ENCODE peak calls at places on chromosomes 13 and 19, in four cellular contexts. G is heart left ventricle, M is esophagus squamous epithelium, A is ovary. Z is an unnamed sample.
A peak's percentile ranks its signal among the peaks of the same experiment; 100 is the strongest.

GRCh38 chr19:10812902-10813404 is 23.1 kb downstream of the TMED1 start:
- DNase-seq in A (no peak), G (no peak), M (no peak), Z (no peak)

GRCh38 chr19:38667552-38668205 is 20.2 kb downstream of the ACTN4 start:
- DNase-seq in G (no peak), A (no peak), M (no peak), Z (no peak)

GRCh38 chr19:8161135-8161646 is 11.8 kb upstream of the FBN3 start:
- DNase-seq in M (no peak), A (no peak), G (no peak), Z (peak; percentile 47)

GRCh38 chr13:76820759-76821158 is 65.4 kb downstream of the KCTD12 start:
- DNase-seq in A (peak; percentile 35), G (no peak), M (no peak), Z (no peak)

GRCh38 chr13:74555291-74556001 is 421.2 kb upstream of the KLF12 start:
- DNase-seq in M (no peak), A (no peak), G (no peak), Z (no peak)

GRCh38 chr19:10816691-10817090 is 19.3 kb downstream of the TMED1 start:
- DNase-seq in M (no peak), G (no peak), A (no peak), Z (no peak)

GRCh38 chr13:90027409-90027808 is 1320.1 kb upstream of the MIR17HG start:
- DNase-seq in A (no peak), M (no peak), G (no peak), Z (no peak)

GRCh38 chr13:39119422-39119821 is 81.2 kb downstream of the NHLRC3 start:
- DNase-seq in M (no peak), G (no peak), A (no peak), Z (no peak)

GRCh38 chr19:13781547-13781946 is 7.3 kb downstream of the C19orf53 start:
- DNase-seq in M (no peak), G (peak; percentile 78), A (peak; percentile 75), Z (peak; percentile 37)

GRCh38 chr13:74596691-74597090 is 462.5 kb upstream of the KLF12 start:
- DNase-seq in G (no peak), M (no peak), A (no peak), Z (no peak)

GRCh38 chr13:57748096-57748495 is 116.6 kb downstream of the PCDH17 start:
- DNase-seq in M (no peak), A (no peak), G (no peak), Z (no peak)

GRCh38 chr19:1516395-1516753 is 3.6 kb upstream of the ADAMTSL5 start:
- DNase-seq in M (no peak), A (no peak), G (no peak), Z (no peak)

GRCh38 chr19:42140125-42140754 is 8.0 kb upstream of the POU2F2 start:
- DNase-seq in A (peak; percentile 66), G (peak; percentile 79), M (no peak), Z (no peak)

GRCh38 chr19:18194554-18195238 is 1.7 kb downstream of the MPV17L2 start:
- DNase-seq in G (no peak), M (no peak), A (peak; percentile 87), Z (no peak)

GRCh38 chr13:106322628-106323027 is 212.8 kb downstream of the EFNB2 start:
- DNase-seq in A (no peak), G (no peak), M (no peak), Z (no peak)

GRCh38 chr13:31072041-31072440 is 89.7 kb downstream of the HSPH1 start:
- DNase-seq in A (no peak), G (no peak), M (no peak), Z (no peak)

GRCh38 chr13:46469064-46469463 is 82.0 kb upstream of the RUBCNL start:
- DNase-seq in A (no peak), M (no peak), G (no peak), Z (no peak)

GRCh38 chr19:2815191-2815614 is 4.5 kb upstream of the ZNF554 start:
- DNase-seq in M (no peak), A (no peak), G (no peak), Z (no peak)

GRCh38 chr19:5115771-5116202 is 146.9 kb downstream of the KDM4B start:
- DNase-seq in M (no peak), A (no peak), G (no peak), Z (no peak)

GRCh38 chr19:41957838-41958366 is 1.2 kb downstream of the RABAC1 start:
- DNase-seq in A (peak; percentile 61), M (no peak), G (peak; percentile 79), Z (peak; percentile 56)

GRCh38 chr19:13154911-13155471 is 4.8 kb downstream of the IER2 start:
- DNase-seq in M (no peak), A (peak; percentile 83), G (no peak), Z (peak; percentile 88)

GRCh38 chr13:99969934-99970760 is 1.4 kb downstream of the ZIC5 start:
- DNase-seq in M (no peak), G (no peak), A (no peak), Z (no peak)

GRCh38 chr13:47076536-47076935 is 179.7 kb upstream of the HTR2A start:
- DNase-seq in A (no peak), M (no peak), G (no peak), Z (no peak)

GRCh38 chr19:51891193-51891747 is 3.5 kb upstream of the ZNF577 start:
- DNase-seq in G (no peak), M (no peak), A (no peak), Z (no peak)

GRCh38 chr13:33318037-33318436 is 32.5 kb upstream of the STARD13 start:
- DNase-seq in A (no peak), M (no peak), G (no peak), Z (no peak)

GRCh38 chr13:79442221-79442620 is 36.2 kb upstream of the RBM26 start:
- DNase-seq in G (no peak), M (no peak), A (no peak), Z (no peak)

GRCh38 chr13:40342461-40342860 is 324.0 kb downstream of the FOXO1 start:
- DNase-seq in A (no peak), M (no peak), G (no peak), Z (no peak)

GRCh38 chr19:18051887-18052286 is 34.8 kb downstream of the IL12RB1 start:
- DNase-seq in M (no peak), A (no peak), G (peak; percentile 76), Z (no peak)

GRCh38 chr13:26498524-26499208 is 58.8 kb upstream of the WASF3 start:
- DNase-seq in A (no peak), M (no peak), G (no peak), Z (no peak)

GRCh38 chr13:30043631-30043925 is 193.2 kb upstream of the UBL3 start:
- DNase-seq in A (no peak), G (no peak), M (no peak), Z (no peak)

GRCh38 chr19:30745476-30745985 is 373.3 kb downstream of the ZNF536 start:
- DNase-seq in G (no peak), A (no peak), M (no peak), Z (no peak)

GRCh38 chr19:19342086-19343015 is 21.7 kb downstream of the MAU2 start:
- DNase-seq in G (peak; percentile 76), M (no peak), A (peak; percentile 57), Z (peak; percentile 77)

DNA sequence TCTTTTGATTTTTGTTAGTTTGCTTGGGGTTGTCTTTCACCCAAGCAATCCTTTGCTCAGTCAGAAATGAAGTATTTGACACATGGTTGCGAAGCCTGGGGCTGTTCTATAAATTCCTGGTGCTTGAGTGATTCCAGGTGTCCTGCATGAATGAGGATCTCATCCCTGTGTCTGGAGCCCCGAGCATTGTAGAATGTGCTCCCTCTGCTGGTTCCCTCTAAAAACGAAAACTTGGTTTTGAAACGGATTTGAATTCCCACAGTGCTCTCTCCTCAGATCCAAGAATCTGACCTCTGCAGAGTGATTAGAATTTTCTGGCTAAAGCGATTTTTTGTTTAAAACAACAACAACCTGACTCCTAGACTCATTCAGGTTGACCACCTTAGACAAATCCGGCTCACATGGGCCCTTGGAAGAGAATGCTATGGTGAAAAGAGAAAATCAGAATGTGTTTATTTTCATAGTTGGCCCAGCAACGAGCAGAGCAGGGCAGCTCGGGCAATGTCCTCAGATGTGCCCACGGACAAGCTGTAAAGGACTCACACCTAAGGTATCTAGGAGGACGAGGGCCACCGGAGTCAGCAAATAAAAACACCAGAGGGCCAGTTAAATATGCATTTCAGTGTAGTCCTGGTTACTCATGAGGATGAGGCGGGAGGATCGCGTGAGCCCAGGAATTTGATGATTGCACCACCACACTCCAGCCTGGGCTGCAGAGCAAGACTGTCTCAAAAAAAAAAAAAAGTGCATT is 8.7 kb upstream of the ATP12A start:
- DNase-seq in G (no peak), A (no peak), M (no peak), Z (peak; percentile 70)
- H3K27ac ChIP-seq in G (no peak overlapping the region), A (no peak overlapping the region), M (no peak overlapping the region), Z (peak overlapping the region; percentile 47)

DNA sequence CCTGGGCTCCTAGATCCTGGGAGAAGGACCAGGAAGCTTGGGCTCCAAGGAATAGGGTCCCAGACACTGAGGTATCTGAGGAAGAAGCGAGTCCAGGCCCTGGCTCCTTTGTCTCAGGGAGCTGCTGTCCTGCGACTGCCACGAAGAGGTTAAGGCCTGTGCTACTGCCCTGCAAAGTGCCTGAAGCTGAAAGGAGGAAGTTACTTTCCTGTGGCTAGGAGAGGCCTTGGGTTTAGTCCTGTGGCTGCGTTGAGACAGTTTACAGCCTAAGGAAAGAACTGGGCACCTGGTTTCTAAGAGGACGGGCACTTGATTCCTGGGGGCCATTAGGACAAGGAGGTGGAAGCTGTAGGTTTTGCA is 2.8 kb downstream of the MYADM start:
- DNase-seq in G (no peak), M (no peak), A (no peak), Z (peak; percentile 68)
- TF ChIP-seq POLR2A in G (no peak), M (no peak), A (no peak), Z (no peak)

GRCh38 chr13:62302341-62302740 is 886.7 kb upstream of the PCDH20 start:
- DNase-seq in G (no peak), M (no peak), A (no peak), Z (no peak)
- H3K27ac ChIP-seq in G (no peak overlapping the region), M (no peak overlapping the region), A (no peak overlapping the region), Z (no peak overlapping the region)

GRCh38 chr13:112601351-112601750 is 13.4 kb upstream of the TUBGCP3 start:
- DNase-seq in G (no peak), M (no peak), A (no peak), Z (no peak)

GRCh38 chr13:112605531-112605990 is 17.6 kb upstream of the TUBGCP3 start:
- DNase-seq in M (no peak), A (no peak), G (no peak), Z (no peak)

GRCh38 chr13:112603641-112604220 is 15.8 kb upstream of the TUBGCP3 start:
- DNase-seq in G (no peak), M (no peak), A (no peak), Z (no peak)

GRCh38 chr13:112608212-112608611 is 20.3 kb upstream of the TUBGCP3 start:
- DNase-seq in G (no peak), A (no peak), M (no peak), Z (no peak)

DNA sequence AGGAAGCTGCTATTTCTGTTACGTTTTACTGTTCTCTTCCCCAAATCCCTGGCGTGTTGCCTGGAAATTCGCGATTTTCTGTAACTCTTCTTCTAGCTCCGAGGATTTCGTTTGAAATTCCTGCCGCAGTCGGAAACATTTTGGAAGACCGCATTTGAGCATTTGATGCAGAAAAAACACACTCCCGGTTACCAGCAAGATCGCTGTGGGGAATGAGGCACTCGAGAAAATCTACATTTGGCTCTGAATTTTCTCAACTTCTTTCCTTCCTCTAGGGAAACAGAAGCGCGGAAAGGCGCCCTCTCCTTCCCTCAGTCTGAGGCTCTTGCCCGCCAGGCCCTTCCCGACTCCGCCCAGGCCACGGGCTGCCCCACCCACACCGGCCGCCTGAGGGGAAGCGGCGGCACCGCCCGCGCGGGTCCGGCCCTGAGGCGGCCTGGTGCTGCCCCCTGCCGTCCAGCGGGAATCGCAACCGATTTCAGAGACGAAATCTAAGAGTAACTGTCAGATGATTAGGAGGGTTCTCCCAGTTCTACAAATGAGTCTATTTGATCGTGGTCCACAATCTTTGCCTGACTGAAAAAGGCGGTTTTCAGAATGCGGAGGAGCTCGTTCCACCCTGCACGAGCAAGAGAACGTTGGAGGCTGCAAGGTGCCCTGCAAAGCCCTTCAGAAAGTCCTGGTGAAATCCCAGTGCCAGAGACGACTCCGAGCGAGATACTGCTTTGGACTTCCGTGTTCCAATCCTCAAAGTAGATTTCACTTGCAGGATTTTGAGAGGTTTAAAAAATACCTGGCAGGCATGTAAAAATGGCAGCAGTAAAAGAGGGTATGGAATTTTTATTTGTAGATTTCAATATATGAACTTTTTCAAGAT is 18.4 kb upstream of the TUBGCP3 start:
- DNase-seq in A (peak; percentile 93), M (peak; percentile 31), G (peak; percentile 97), Z (peak; percentile 78)
- TF ChIP-seq POLR2A in A (no peak), M (no peak), G (no peak), Z (no peak)

Z was measured in Peyer's patch.